ENCODE peak calls at places on chromosomes 7 and 10, in eight cellular contexts. T is HCT116, Z is MM.1S, S is astrocyte, G is body of pancreas, H is A673, F is breast epithelium, J is colonic mucosa. E is an unnamed sample.
A peak's percentile ranks its signal among the peaks of the same experiment; 100 is the strongest.

GRCh38 chr10:784759-785538 is 95.5 kb upstream of the DIP2C start:
- DNase-seq in T (peak; percentile 58), Z (no peak), S (peak; percentile 77), G (peak; percentile 81), H (peak; percentile 87), F (peak; percentile 67), J (peak; percentile 30), E (peak; percentile 60)

GRCh38 chr10:111677747-111678146 is 505.8 kb downstream of the GPAM start:
- DNase-seq in T (no peak), Z (no peak), S (no peak), G (no peak), H (peak; percentile 6), F (no peak), J (no peak), E (peak; percentile 5)

GRCh38 chr10:47042199-47042473 is 130.9 kb downstream of the PTPN20 start:
- DNase-seq in T (no peak), Z (no peak), S (no peak), G (no peak), H (no peak), F (no peak), J (no peak), E (no peak)

GRCh38 chr7:41316410-41316809 is 386.5 kb downstream of the INHBA start:
- DNase-seq in T (no peak), Z (no peak), S (peak; percentile 31), G (no peak), H (no peak), F (no peak), J (peak; percentile 46), E (no peak)

GRCh38 chr10:77348711-77349110 is 288.9 kb downstream of the KCNMA1 start:
- DNase-seq in T (no peak), Z (no peak), S (peak; percentile 44), G (no peak), H (no peak), F (no peak), J (no peak), E (no peak)

GRCh38 chr10:132518572-132519381 is 18.8 kb upstream of the INPP5A start:
- DNase-seq in T (peak; percentile 51), Z (no peak), S (no peak), G (peak; percentile 95), H (no peak), F (peak; percentile 90), J (peak; percentile 93), E (peak; percentile 40)

GRCh38 chr7:6276911-6277408 is 4.5 kb upstream of the CYTH3 start:
- DNase-seq in T (no peak), Z (no peak), S (no peak), G (no peak), H (no peak), F (no peak), J (no peak), E (peak; percentile 32)

GRCh38 chr7:135490783-135491182 is 19.1 kb downstream of the CNOT4 start:
- DNase-seq in T (no peak), Z (no peak), S (peak; percentile 52), G (peak; percentile 52), H (no peak), F (no peak), J (peak; percentile 29), E (peak; percentile 61)

GRCh38 chr10:93081834-93082233 is 8.1 kb downstream of the CYP26A1 start:
- DNase-seq in T (no peak), Z (no peak), S (peak; percentile 62), G (no peak), H (no peak), F (no peak), J (peak; percentile 12), E (no peak)

GRCh38 chr10:50224330-50224952 is 26.9 kb downstream of the ASAH2 start:
- DNase-seq in T (peak; percentile 65), Z (peak; percentile 61), S (peak; percentile 43), G (peak; percentile 61), H (peak; percentile 80), F (no peak), J (peak; percentile 29), E (peak; percentile 92)

GRCh38 chr7:38448076-38448475 is 174.6 kb upstream of the TARP start:
- DNase-seq in T (no peak), Z (no peak), S (peak; percentile 60), G (no peak), H (no peak), F (no peak), J (no peak), E (no peak)

GRCh38 chr10:71646051-71646450 is 73.5 kb downstream of the C10orf105 start:
- DNase-seq in T (no peak), Z (no peak), S (no peak), G (no peak), H (no peak), F (no peak), J (no peak), E (no peak)

GRCh38 chr10:71648595-71649320 is 70.8 kb downstream of the C10orf105 start:
- DNase-seq in T (no peak), Z (no peak), S (no peak), G (no peak), H (no peak), F (no peak), J (peak; percentile 82), E (no peak)

GRCh38 chr10:71649631-71650030 is 69.9 kb downstream of the C10orf105 start:
- DNase-seq in T (no peak), Z (no peak), S (no peak), G (no peak), H (no peak), F (no peak), J (no peak), E (peak; percentile 11)

GRCh38 chr10:71646592-71647292 is 72.8 kb downstream of the C10orf105 start:
- DNase-seq in T (no peak), Z (no peak), S (no peak), G (no peak), H (no peak), F (no peak), J (no peak), E (no peak)

GRCh38 chr10:71647526-71648354 is 71.8 kb downstream of the C10orf105 start:
- DNase-seq in T (no peak), Z (no peak), S (no peak), G (no peak), H (no peak), F (no peak), J (no peak), E (no peak)
- TF ChIP-seq CTCF in T (no peak), Z (peak; percentile 44), S (peak; percentile 30), G (no peak), H (peak; percentile 45), F (no peak), J (no peak), E (peak; percentile 29)

GRCh38 chr7:157684596-157685429 is 348.0 kb downstream of the DNAJB6 start:
- DNase-seq in T (no peak), Z (no peak), S (no peak), G (no peak), H (no peak), F (no peak), J (no peak), E (no peak)
- H3K4me3 ChIP-seq in T (no peak overlapping the region), Z (no peak overlapping the region), S (no peak overlapping the region), G (no peak overlapping the region), H (no peak overlapping the region), F (no peak overlapping the region), J (no peak overlapping the region), E (no peak overlapping the region)

GRCh38 chr7:157000741-157001653 is 9.5 kb downstream of the MNX1 start:
- DNase-seq in T (no peak), Z (peak; percentile 5), S (no peak), G (no peak), H (no peak), F (no peak), J (peak; percentile 26), E (no peak)

GRCh38 chr7:157004050-157004838 is 6.2 kb downstream of the MNX1 start:
- DNase-seq in T (no peak), Z (peak; percentile 8), S (peak; percentile 17), G (peak; percentile 34), H (no peak), F (no peak), J (no peak), E (no peak)

GRCh38 chr7:157001920-157002818 is 8.3 kb downstream of the MNX1 start:
- DNase-seq in T (no peak), Z (peak; percentile 4), S (no peak), G (no peak), H (no peak), F (no peak), J (peak; percentile 17), E (no peak)

GRCh38 chr7:157003445-157004049 is 6.9 kb downstream of the MNX1 start:
- DNase-seq in T (no peak), Z (peak; percentile 0), S (no peak), G (peak; percentile 23), H (no peak), F (no peak), J (peak; percentile 88), E (no peak)

GRCh38 chr7:157002819-157003421 is 7.5 kb downstream of the MNX1 start:
- DNase-seq in T (no peak), Z (peak; percentile 2), S (no peak), G (peak; percentile 31), H (no peak), F (no peak), J (peak; percentile 20), E (no peak)
- H3K27me3 ChIP-seq in T (no peaks in the 10 kb centered on the region), Z (peaks cover 32% of the 10 kb centered on the region), S (peaks cover 87% of the 10 kb centered on the region), G (no peaks in the 10 kb centered on the region), H (peaks cover 100% of the 10 kb centered on the region), F (peaks cover 8% of the 10 kb centered on the region), J (peaks cover 35% of the 10 kb centered on the region), E (peaks cover 51% of the 10 kb centered on the region)

GRCh38 chr7:142487124-142487523 is 229.3 kb upstream of the PRSS58 start:
- DNase-seq in T (no peak), Z (no peak), S (no peak), G (no peak), H (no peak), F (no peak), J (no peak), E (no peak)

GRCh38 chr7:142481548-142481947 is 223.7 kb upstream of the PRSS58 start:
- DNase-seq in T (no peak), Z (peak; percentile 38), S (no peak), G (no peak), H (no peak), F (no peak), J (no peak), E (no peak)

GRCh38 chr7:142485617-142486226 is 227.9 kb upstream of the PRSS58 start:
- DNase-seq in T (no peak), Z (peak; percentile 56), S (no peak), G (no peak), H (no peak), F (no peak), J (no peak), E (no peak)

GRCh38 chr7:142483659-142484317 is 225.9 kb upstream of the PRSS58 start:
- DNase-seq in T (no peak), Z (no peak), S (no peak), G (no peak), H (no peak), F (no peak), J (no peak), E (no peak)

DNA sequence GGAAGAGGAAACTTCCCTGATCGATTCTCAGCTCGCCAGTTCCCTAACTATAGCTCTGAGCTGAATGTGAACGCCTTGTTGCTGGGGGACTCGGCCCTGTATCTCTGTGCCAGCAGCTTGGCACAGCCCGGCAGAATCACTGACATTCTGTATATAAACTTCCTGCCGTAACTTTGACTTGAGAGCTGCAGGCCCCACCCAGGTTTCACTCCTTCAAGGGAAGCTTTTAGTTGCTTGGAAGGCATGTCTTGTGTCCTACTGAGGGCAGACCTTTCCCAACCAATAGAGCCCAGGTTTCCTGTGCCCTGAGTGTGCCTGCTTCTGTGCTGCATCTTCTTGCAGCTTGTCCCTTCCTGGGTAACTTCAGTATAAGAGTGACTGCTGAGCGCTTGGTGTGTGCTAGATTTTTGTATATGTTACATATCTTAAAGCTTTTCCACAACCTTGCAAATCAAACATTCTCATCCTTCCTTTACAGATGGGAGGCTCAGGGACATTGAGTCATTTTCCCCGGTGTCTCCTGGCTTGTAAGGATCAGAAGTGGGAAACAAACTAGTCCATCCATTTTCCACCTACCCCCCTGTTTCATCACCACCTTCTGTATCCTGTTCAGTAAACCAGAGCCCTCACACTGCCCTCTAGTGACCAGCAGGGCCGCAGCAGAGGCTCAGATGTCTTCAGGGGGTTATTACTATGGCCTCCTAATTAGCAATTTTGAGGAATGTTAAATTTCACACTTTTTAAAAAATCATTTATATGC is 225.2 kb upstream of the PRSS58 start:
- DNase-seq in T (peak; percentile 35), Z (peak; percentile 87), S (no peak), G (peak; percentile 50), H (peak; percentile 50), F (no peak), J (peak; percentile 74), E (peak; percentile 48)
- TF ChIP-seq CTCF in T (peak; percentile 81), Z (peak; percentile 99), S (peak; percentile 91), G (peak; percentile 48), H (peak; percentile 83), F (peak; percentile 25), J (peak; percentile 57), E (peak; percentile 77)